ENCODE peak calls at places on chromosomes 6 and 20, in eight cellular contexts. I is neural progenitor cell, Y is OCI-LY7, W is HCT116, B is GM23248, Q is hepatocyte, T is GM23338, N is MM.1S. F is an unnamed sample.

GRCh38 chr6:150894935-150895686 is 29.6 kb downstream of the MTHFD1L start:
- DNase-seq in I (peak; percentile 13), Y (no peak), W (no peak), B (peak; percentile 39), Q (peak; percentile 31), T (no peak), N (peak; percentile 55), F (peak; percentile 29)

GRCh38 chr6:33794910-33795615 is 6.1 kb upstream of the LEMD2 start:
- DNase-seq in I (no peak), Y (no peak), W (no peak), B (peak; percentile 31), Q (peak; percentile 21), T (peak; percentile 55), N (no peak), F (no peak)

GRCh38 chr6:25138697-25139051 is 140.5 kb upstream of the CARMIL1 start:
- DNase-seq in I (no peak), Y (peak; percentile 31), W (no peak), B (peak; percentile 79), Q (no peak), T (no peak), N (peak; percentile 70), F (peak; percentile 19)

GRCh38 chr6:108452725-108453195 is 108.0 kb upstream of the FOXO3 start:
- DNase-seq in I (peak; percentile 52), Y (no peak), W (no peak), B (peak; percentile 24), Q (peak; percentile 26), T (peak; percentile 71), N (no peak), F (no peak)

GRCh38 chr6:56659721-56660373 is 17.2 kb upstream of the DST start:
- DNase-seq in I (no peak), Y (no peak), W (no peak), B (no peak), Q (no peak), T (no peak), N (peak; percentile 71), F (no peak)

GRCh38 chr20:50050214-50050613 is 62.7 kb downstream of the UBE2V1 start:
- DNase-seq in I (no peak), Y (no peak), W (no peak), B (no peak), Q (no peak), T (no peak), N (no peak), F (no peak)

GRCh38 chr20:13265941-13266340 is 44.9 kb downstream of the ISM1 start:
- DNase-seq in I (no peak), Y (no peak), W (no peak), B (no peak), Q (no peak), T (peak; percentile 51), N (no peak), F (no peak)

GRCh38 chr6:151121900-151122299 is 117.9 kb upstream of the AKAP12 start:
- DNase-seq in I (no peak), Y (no peak), W (no peak), B (no peak), Q (no peak), T (no peak), N (no peak), F (no peak)

DNA sequence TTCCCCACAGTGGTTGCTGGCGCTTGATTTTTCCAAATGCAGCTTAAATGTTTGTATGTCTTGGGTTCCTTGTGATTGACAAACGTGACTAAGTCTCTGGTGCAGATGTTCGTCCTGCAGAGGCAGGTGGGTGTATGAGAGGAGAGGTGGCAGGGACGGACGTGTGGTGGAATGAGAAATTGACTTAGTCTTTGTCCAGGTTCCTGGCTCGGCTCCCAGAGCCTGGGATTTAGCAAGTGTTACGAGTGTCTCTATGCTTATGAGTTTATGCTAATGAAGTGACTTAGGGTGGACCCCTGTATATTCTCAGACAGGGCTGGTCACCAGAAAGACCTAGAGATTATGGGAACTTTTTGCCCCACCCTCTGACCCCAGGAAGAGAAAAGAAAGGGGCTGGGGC is 361.8 kb downstream of the CDH4 start:
- DNase-seq in I (no peak), Y (no peak), W (no peak), B (no peak), Q (no peak), T (no peak), N (no peak), F (no peak)
- TF ChIP-seq EZH2phosphoT487 in I (no peak), Y (no peak), W (no peak), B (no peak), Q (no peak), T (no peak), N (no peak), F (no peak)

DNA sequence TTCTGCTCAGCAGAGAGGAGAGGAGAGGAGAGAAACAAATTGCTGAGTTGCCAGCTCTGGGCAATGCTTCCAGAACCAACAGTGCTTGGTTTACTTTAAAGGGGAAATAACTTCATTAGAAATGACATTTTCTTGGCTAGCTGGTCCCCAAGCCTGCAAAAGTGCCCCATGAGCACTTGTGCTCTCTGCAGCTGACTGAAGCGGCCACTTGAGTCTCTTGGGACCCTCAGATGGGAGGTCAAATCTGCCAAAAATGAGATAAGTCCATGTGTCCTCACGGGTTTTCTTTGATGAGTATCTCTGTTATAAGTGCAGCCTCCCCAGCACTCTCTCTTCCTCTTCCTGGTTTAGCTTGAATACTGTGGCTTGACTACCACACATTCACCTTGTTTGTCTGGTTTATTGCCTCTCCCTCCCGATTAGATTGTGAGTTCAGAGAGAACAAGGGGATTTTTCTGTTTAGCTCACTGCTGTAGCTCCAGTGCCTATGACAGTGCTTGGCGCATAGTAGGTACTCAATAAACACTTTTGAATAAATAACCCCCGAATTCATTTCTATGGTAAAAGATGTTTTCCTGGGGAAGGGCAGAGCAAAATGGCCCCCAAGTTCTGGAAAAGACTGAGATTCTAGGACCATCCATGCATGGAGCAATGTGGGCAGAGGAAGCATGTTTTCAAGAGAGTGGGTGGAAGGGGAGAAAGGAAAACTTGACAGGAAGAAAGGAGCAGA is 7.0 kb upstream of the RIN2 start:
- DNase-seq in I (no peak), Y (no peak), W (no peak), B (no peak), Q (peak; percentile 41), T (no peak), N (no peak), F (no peak)
- TF ChIP-seq EZH2phosphoT487 in I (no peak), Y (no peak), W (no peak), B (no peak), Q (no peak), T (no peak), N (no peak), F (no peak)

DNA sequence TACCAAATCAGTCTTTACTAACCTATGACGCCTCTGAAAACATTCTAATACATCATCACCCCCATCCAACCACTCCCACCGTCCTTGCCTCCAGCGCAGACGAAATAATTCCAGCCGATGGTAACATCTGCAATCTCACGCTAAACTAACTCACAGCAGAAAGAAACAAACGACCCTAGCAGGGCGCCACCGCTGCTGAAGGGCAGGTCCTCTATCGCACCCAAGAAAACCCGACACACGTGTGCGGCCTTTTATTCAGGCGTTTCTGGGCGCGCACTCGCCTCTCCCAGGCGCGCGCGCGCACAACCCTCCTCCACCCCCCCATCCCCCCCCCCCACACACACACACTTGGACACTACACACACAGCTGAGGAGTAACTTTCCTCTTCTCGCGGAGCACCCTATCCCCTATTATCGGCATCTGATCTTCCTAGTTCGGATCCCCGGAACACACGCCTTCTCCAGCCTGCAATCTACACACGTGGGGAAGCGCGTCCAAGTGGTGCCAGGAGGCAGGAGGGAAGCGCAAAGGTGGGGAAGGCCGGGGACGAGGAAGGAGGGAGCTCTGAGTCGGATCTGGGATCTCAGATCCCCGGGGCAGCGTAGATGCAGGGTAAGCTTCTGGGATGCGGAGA is 1.4 kb downstream of the GFOD1 start:
- DNase-seq in I (peak; percentile 61), Y (peak; percentile 90), W (no peak), B (peak; percentile 64), Q (peak; percentile 50), T (peak; percentile 64), N (peak; percentile 51), F (peak; percentile 57)
- TF ChIP-seq EZH2phosphoT487 in I (no peak), Y (no peak), W (no peak), B (no peak), Q (no peak), T (no peak), N (no peak), F (no peak)

GRCh38 chr6:51717477-51717876 is 369.9 kb downstream of the PKHD1 start:
- DNase-seq in I (no peak), Y (no peak), W (no peak), B (no peak), Q (no peak), T (no peak), N (no peak), F (peak; percentile 34)

DNA sequence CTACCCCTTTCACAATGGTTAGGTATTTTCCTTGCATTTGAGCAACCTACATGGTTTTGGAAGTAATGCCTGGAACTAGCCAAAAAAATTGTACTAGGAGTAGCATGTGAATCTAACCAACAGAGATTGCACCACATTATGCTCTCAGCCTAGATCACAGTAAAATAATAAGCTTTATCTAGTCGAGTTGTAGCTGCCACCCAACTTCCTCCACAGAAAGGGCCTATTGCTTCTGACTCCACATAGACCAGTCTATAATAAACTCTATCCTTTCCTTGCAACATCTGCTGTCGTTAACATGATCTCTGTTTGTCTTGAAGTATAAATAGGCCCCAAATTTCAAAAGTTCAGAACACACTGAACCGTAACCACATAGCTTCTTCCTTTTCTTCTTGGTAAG is 375.5 kb downstream of the PKHD1 start:
- DNase-seq in I (no peak), Y (no peak), W (no peak), B (no peak), Q (no peak), T (no peak), N (no peak), F (no peak)
- TF ChIP-seq EZH2phosphoT487 in I (no peak), Y (no peak), W (no peak), B (no peak), Q (no peak), T (no peak), N (no peak), F (no peak)

GRCh38 chr20:25205277-25206062 is 10.0 kb downstream of the ENTPD6 start:
- DNase-seq in I (no peak), Y (no peak), W (no peak), B (no peak), Q (no peak), T (no peak), N (no peak), F (no peak)
- TF ChIP-seq EZH2phosphoT487 in I (no peak), Y (no peak), W (no peak), B (no peak), Q (no peak), T (no peak), N (no peak), F (no peak)